ENCODE peak calls at places on chromosomes 7 and 10, in ten cellular contexts. C is pancreas, Q is A549, E is endodermal cell, H is astrocyte of the spinal cord, L is GM23338, G is ovary, O is fibroblast of lung, K is mucosa of descending colon, T is fibroblast of pulmonary artery. W is an unnamed sample.

GRCh38 chr10:71774916-71775702 is 1.8 kb upstream of the VSIR start:
- DNase-seq in T (no peak), H (no peak), E (no peak), L (no peak), C (no peak), K (peak; percentile 41), O (no peak), G (no peak), Q (no peak), W (no peak)

GRCh38 chr10:36351159-36351558 is 709.1 kb upstream of the FZD8 start:
- DNase-seq in T (peak; percentile 36), O (no peak), K (no peak), E (no peak), Q (no peak), C (no peak), G (no peak), H (no peak), L (no peak), W (peak; percentile 72)

GRCh38 chr7:927031-927671 is 27.3 kb downstream of the ADAP1 start:
- DNase-seq in O (no peak), K (peak; percentile 74), Q (no peak), H (no peak), T (no peak), C (peak; percentile 13), E (no peak), G (peak; percentile 28), L (no peak), W (no peak)

GRCh38 chr10:17847586-17848296 is 38.6 kb downstream of the MRC1 start:
- DNase-seq in H (peak; percentile 41), E (peak; percentile 51), C (no peak), Q (no peak), O (peak; percentile 13), K (no peak), L (peak; percentile 56), T (peak; percentile 41), G (no peak), W (peak; percentile 17)

GRCh38 chr7:79282051-79282694 is 171.3 kb downstream of the MAGI2 start:
- DNase-seq in C (no peak), H (peak; percentile 76), K (no peak), T (peak; percentile 81), Q (peak; percentile 79), G (no peak), O (peak; percentile 71), L (peak; percentile 53), E (no peak), W (peak; percentile 75)

GRCh38 chr10:127346604-127347003 is 150.2 kb upstream of the INSYN2A start:
- DNase-seq in E (no peak), O (no peak), Q (no peak), K (no peak), L (no peak), C (no peak), G (no peak), H (no peak), T (no peak), W (no peak)

GRCh38 chr10:5373891-5374611 is 9.3 kb downstream of the UCN3 start:
- DNase-seq in E (no peak), O (no peak), Q (no peak), C (no peak), K (no peak), H (no peak), G (no peak), T (no peak), L (no peak), W (no peak)

GRCh38 chr10:101959349-101959916 is 96.5 kb downstream of the ARMH3 start:
- DNase-seq in C (no peak), Q (no peak), T (no peak), L (no peak), K (no peak), E (no peak), O (no peak), H (no peak), G (no peak), W (no peak)

GRCh38 chr7:133783276-133783675 is 343.9 kb upstream of the LRGUK start:
- DNase-seq in L (no peak), Q (peak; percentile 3), C (no peak), E (no peak), G (no peak), H (no peak), O (no peak), T (no peak), K (no peak), W (no peak)

GRCh38 chr10:60384708-60385398 is 4.8 kb downstream of the ANK3 start:
- DNase-seq in C (no peak), E (no peak), H (peak; percentile 95), O (peak; percentile 99), T (peak; percentile 98), K (no peak), L (no peak), Q (peak; percentile 74), G (no peak), W (peak; percentile 89)
- H3K4me3 ChIP-seq in C (no peak overlapping the region), E (no peak overlapping the region), H (no peak overlapping the region), O (no peak overlapping the region), T (no peak overlapping the region), K (no peak overlapping the region), L (no peak overlapping the region), Q (no peak overlapping the region), G (no peak overlapping the region), W (no peak overlapping the region)

DNA sequence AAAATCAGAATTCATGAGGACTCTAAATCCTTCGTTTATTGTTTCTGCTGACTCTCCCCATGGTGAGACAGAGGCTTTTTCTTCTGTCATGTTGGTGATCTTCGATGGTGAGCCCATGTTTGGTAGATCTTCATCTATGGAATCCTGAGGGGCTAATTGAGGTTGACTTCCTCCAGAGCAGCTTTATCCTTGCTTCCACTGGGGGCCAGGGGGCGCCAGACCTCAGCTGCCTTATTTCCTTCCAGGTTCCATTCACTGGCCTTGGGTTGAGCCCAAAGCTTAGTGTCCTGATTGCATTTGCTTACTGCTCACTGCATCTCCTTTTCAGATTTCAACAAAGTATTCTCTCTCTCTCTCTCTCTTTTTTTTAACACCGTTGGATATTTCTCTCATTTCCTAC is 80.7 kb downstream of the GCC1 start:
- DNase-seq in C (peak; percentile 18), E (peak; percentile 88), L (peak; percentile 82), Q (peak; percentile 29), T (peak; percentile 30), G (peak; percentile 36), O (no peak), H (peak; percentile 5), K (peak; percentile 42), W (peak; percentile 14)
- TF ChIP-seq CTCF in C (no peak), E (peak; percentile 90), L (peak; percentile 92), Q (peak; percentile 22), T (peak; percentile 61), G (no peak), O (peak; percentile 54), H (peak; percentile 57), K (no peak), W (peak; percentile 37)

GRCh38 chr7:108596560-108596959 is 26.9 kb downstream of the DNAJB9 start:
- DNase-seq in T (no peak), E (no peak), Q (no peak), L (no peak), K (no peak), O (no peak), H (no peak), G (no peak), C (no peak), W (no peak)

GRCh38 chr7:108603922-108604684 is 34.4 kb downstream of the DNAJB9 start:
- DNase-seq in K (no peak), T (no peak), E (no peak), G (no peak), C (no peak), L (no peak), Q (no peak), H (no peak), O (no peak), W (peak; percentile 43)

GRCh38 chr7:108600399-108600798 is 30.7 kb downstream of the DNAJB9 start:
- DNase-seq in K (no peak), T (no peak), G (no peak), H (no peak), C (no peak), O (no peak), Q (no peak), L (no peak), E (no peak), W (no peak)

GRCh38 chr7:108598153-108598552 is 28.5 kb downstream of the DNAJB9 start:
- DNase-seq in K (no peak), T (no peak), L (peak; percentile 27), H (no peak), C (no peak), O (no peak), E (no peak), G (no peak), Q (no peak), W (no peak)

DNA sequence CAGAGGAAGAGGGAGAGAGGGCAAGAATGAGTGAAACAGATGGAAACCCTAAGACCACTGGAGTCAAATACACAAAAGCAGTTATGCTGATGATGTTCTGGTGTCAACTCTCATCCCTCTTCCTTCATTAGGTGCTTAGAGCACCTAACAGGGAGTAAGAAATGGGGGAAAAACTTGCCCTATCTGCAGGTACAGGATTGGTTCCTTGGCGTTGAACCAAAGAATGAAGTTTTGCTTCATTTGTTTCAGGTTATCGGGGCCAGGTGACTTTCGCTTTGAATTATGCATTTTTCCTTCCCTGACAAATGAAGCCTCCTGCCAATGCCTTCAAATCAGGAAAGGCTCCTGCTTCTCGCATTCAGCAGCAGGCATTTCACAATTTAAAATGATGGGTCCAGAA is 29.2 kb downstream of the DNAJB9 start:
- DNase-seq in H (no peak), O (no peak), Q (no peak), G (no peak), T (no peak), C (no peak), E (no peak), K (no peak), L (no peak), W (no peak)
- H3K4me3 ChIP-seq in H (no peak overlapping the region), O (no peak overlapping the region), Q (no peak overlapping the region), G (no peak overlapping the region), T (no peak overlapping the region), C (no peak overlapping the region), E (no peak overlapping the region), K (no peak overlapping the region), L (no peak overlapping the region), W (no peak overlapping the region)

GRCh38 chr7:142880886-142881505 is 4.5 kb downstream of the TRPV6 start:
- DNase-seq in Q (peak; percentile 29), E (peak; percentile 89), C (no peak), H (peak; percentile 3), G (no peak), O (peak; percentile 11), L (peak; percentile 85), K (no peak), T (peak; percentile 42), W (peak; percentile 13)
- TF ChIP-seq CTCF in Q (peak; percentile 35), E (peak; percentile 90), C (peak; percentile 66), H (peak; percentile 80), G (no peak), O (peak; percentile 74), L (peak; percentile 93), K (peak; percentile 65), T (peak; percentile 88), W (peak; percentile 74)

DNA sequence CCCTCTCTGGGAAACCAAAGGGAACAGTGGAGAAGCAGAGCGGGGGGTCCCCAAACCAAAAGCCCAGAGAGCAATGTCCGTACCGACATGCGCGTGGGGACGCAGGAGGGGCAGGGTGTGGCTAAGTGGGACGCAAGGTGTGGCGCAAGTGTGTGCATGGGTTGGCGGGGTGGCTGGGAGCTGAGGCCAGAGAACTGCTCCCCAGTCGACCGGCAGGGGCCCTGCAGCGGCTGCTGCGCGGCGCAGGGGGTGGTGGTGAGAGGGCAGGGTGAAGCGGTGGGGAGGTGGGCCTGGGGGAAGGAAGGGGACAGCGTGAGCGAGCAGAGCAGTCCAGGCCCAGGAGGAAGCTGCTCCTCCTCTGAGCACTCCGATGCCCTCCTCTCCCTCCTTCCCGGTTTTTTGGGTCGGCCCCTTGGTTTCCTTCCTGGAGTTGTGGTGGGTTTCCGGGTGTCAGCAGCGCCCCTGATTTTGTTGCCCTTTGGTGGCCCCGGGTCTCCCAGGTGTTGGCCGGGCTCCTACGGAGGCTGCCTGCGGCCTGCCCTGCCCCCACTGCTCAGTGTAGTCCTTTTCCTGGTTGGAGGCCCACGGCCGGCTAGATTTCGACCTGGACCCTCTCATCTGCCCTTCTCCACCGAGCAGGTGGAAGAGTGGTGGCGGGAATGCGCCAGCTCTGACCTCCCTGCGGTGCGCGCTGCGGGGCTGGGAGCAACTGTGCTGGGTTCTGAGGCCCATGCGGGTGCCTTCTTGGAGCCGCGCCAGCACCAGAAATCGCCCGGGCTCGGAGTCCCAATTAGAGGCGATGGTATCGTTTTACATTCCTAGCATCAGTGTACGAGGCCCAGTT is 40.5 kb upstream of the COMTD1 start:
- DNase-seq in L (peak; percentile 58), K (peak; percentile 75), Q (no peak), O (no peak), E (peak; percentile 55), H (no peak), G (no peak), T (no peak), C (no peak), W (no peak)
- H3K4me3 ChIP-seq in L (peak overlapping the region; percentile 46), K (no peak overlapping the region), Q (no peak overlapping the region), O (no peak overlapping the region), E (no peak overlapping the region), H (no peak overlapping the region), G (no peak overlapping the region), T (no peak overlapping the region), C (no peak overlapping the region), W (no peak overlapping the region)